ENCODE peak calls at places on chromosomes 4 and X, in eight cellular contexts. K, X, Y, A, E, R, L and Z are unnamed samples.

GRCh38 chr4:108972613-108973283 is 209.9 kb upstream of the ETNPPL start:
- ATAC-seq in K (no peak), X (no peak), Y (no peak), A (peak; percentile 87), E (peak; percentile 90), R (peak; percentile 33), L (no peak), Z (no peak)

GRCh38 chr4:159201168-159201567 is 98.3 kb downstream of the RAPGEF2 start:
- ATAC-seq in K (no peak), X (no peak), Y (no peak), A (no peak), E (no peak), R (no peak), L (no peak), Z (no peak)

GRCh38 chr4:139368990-139369389 is 66.7 kb upstream of the NDUFC1 start:
- ATAC-seq in K (no peak), X (no peak), Y (no peak), A (no peak), E (no peak), R (no peak), L (no peak), Z (no peak)

GRCh38 chr4:42719257-42719656 is 62.4 kb upstream of the ATP8A1 start:
- ATAC-seq in K (no peak), X (no peak), Y (no peak), A (no peak), E (no peak), R (no peak), L (no peak), Z (no peak)

GRCh38 chr4:77145806-77146425 is 11.1 kb upstream of the CCNG2 start:
- ATAC-seq in K (peak; percentile 38), X (peak; percentile 66), Y (peak; percentile 59), A (peak; percentile 48), E (peak; percentile 36), R (no peak), L (peak; percentile 54), Z (peak; percentile 35)

GRCh38 chrX:93673869-93674271 is at the start of gene FAM133A:
- ATAC-seq in K (peak; percentile 54), X (peak; percentile 31), Y (peak; percentile 15), A (no peak), E (peak; percentile 8), R (no peak), L (no peak), Z (no peak)

GRCh38 chr4:78057600-78058560 is 757 bp downstream of the FRAS1 start:
- ATAC-seq in K (peak; percentile 9), X (peak; percentile 39), Y (peak; percentile 43), A (no peak), E (peak; percentile 36), R (peak; percentile 52), L (peak; percentile 37), Z (peak; percentile 50)

GRCh38 chr4:157739237-157739636 is 433.6 kb downstream of the GASK1B start:
- ATAC-seq in K (peak; percentile 95), X (no peak), Y (no peak), A (no peak), E (no peak), R (no peak), L (no peak), Z (no peak)

GRCh38 chrX:9148626-9149385 is 114.9 kb upstream of the FAM9B start:
- ATAC-seq in K (peak; percentile 61), X (peak; percentile 82), Y (no peak), A (no peak), E (no peak), R (no peak), L (no peak), Z (no peak)

GRCh38 chrX:23907496-23908218 is at the start of the genes APOO and CXorf58:
- ATAC-seq in K (peak; percentile 95), X (peak; percentile 98), Y (peak; percentile 95), A (peak; percentile 92), E (peak; percentile 95), R (peak; percentile 95), L (peak; percentile 87), Z (peak; percentile 98)

GRCh38 chr4:61540944-61541343 is 340.8 kb downstream of the ADGRL3 start:
- ATAC-seq in K (no peak), X (no peak), Y (no peak), A (no peak), E (no peak), R (peak; percentile 71), L (no peak), Z (no peak)

GRCh38 chr4:30461218-30461617 is 259.0 kb upstream of the PCDH7 start:
- ATAC-seq in K (no peak), X (no peak), Y (no peak), A (no peak), E (no peak), R (peak; percentile 90), L (no peak), Z (no peak)

GRCh38 chr4:4627906-4628305 is 86.1 kb upstream of the STX18 start:
- ATAC-seq in K (no peak), X (no peak), Y (no peak), A (no peak), E (no peak), R (no peak), L (no peak), Z (no peak)

GRCh38 chrX:85506871-85507270 is 127.4 kb upstream of the POF1B start:
- ATAC-seq in K (no peak), X (no peak), Y (no peak), A (no peak), E (no peak), R (no peak), L (no peak), Z (no peak)

GRCh38 chrX:41127476-41128192 is 42.4 kb downstream of the USP9X start:
- ATAC-seq in K (no peak), X (no peak), Y (no peak), A (peak; percentile 74), E (no peak), R (peak; percentile 77), L (no peak), Z (no peak)

GRCh38 chrX:50618788-50619558 is 148.3 kb upstream of the DGKK start:
- ATAC-seq in K (no peak), X (no peak), Y (no peak), A (no peak), E (no peak), R (no peak), L (no peak), Z (peak; percentile 28)

GRCh38 chr4:83320548-83320947 is 14.1 kb downstream of the HPSE start:
- ATAC-seq in K (no peak), X (no peak), Y (peak; percentile 73), A (no peak), E (peak; percentile 92), R (no peak), L (no peak), Z (no peak)

GRCh38 chr4:16754104-16754503 is 144.3 kb downstream of the LDB2 start:
- ATAC-seq in K (no peak), X (no peak), Y (no peak), A (no peak), E (no peak), R (no peak), L (no peak), Z (no peak)

GRCh38 chr4:123662827-123663226 is 266.2 kb downstream of the SPRY1 start:
- ATAC-seq in K (no peak), X (no peak), Y (no peak), A (no peak), E (no peak), R (no peak), L (no peak), Z (no peak)

GRCh38 chr4:8208565-8208964 is 9.5 kb downstream of the SH3TC1 start:
- ATAC-seq in K (no peak), X (no peak), Y (no peak), A (no peak), E (no peak), R (no peak), L (no peak), Z (no peak)

GRCh38 chr4:2893772-2894171 is 50.1 kb downstream of the ADD1 start:
- ATAC-seq in K (no peak), X (no peak), Y (no peak), A (no peak), E (no peak), R (no peak), L (no peak), Z (no peak)

GRCh38 chrX:34656467-34656841 is 631 bp downstream of the TMEM47 start:
- ATAC-seq in K (no peak), X (peak; percentile 32), Y (no peak), A (no peak), E (no peak), R (no peak), L (no peak), Z (no peak)